ENCODE peak calls at places on chromosomes 7 and 10, in eight cellular contexts. K, N, H, D, B, A, P and S are unnamed samples.

GRCh38 chr10:93629636-93630291 is 17.4 kb downstream of the PDE6C start:
- DNase-seq in K (no peak), N (no peak), H (no peak), D (no peak), B (no peak), A (no peak), P (no peak), S (no peak)

GRCh38 chr10:681670-682318 is 7.7 kb downstream of the DIP2C start:
- DNase-seq in K (no peak), N (no peak), H (no peak), D (no peak), B (peak), A (no peak), P (no peak), S (no peak)

GRCh38 chr7:142855756-142856564 is 1.1 kb downstream of the EPHB6 start:
- DNase-seq in K (no peak), N (no peak), H (no peak), D (no peak), B (no peak), A (no peak), P (no peak), S (no peak)

GRCh38 chr10:77156406-77156879 is 481.2 kb downstream of the KCNMA1 start:
- DNase-seq in K (no peak), N (no peak), H (no peak), D (no peak), B (peak), A (no peak), P (no peak), S (no peak)

GRCh38 chr10:56317603-56318002 is 43.5 kb downstream of the ZWINT start:
- DNase-seq in K (no peak), N (no peak), H (no peak), D (no peak), B (no peak), A (no peak), P (no peak), S (no peak)

GRCh38 chr7:142188159-142188558 is 69.7 kb downstream of the PRSS58 start:
- DNase-seq in K (no peak), N (no peak), H (no peak), D (no peak), B (no peak), A (no peak), P (no peak), S (no peak)

GRCh38 chr10:20932606-20933005 is 35.5 kb upstream of the NEBL start:
- DNase-seq in K (no peak), N (no peak), H (no peak), D (no peak), B (no peak), A (no peak), P (no peak), S (no peak)

GRCh38 chr7:120052884-120053382 is 220.0 kb upstream of the KCND2 start:
- DNase-seq in K (peak), N (no peak), H (no peak), D (peak), B (peak), A (no peak), P (no peak), S (no peak)

DNA sequence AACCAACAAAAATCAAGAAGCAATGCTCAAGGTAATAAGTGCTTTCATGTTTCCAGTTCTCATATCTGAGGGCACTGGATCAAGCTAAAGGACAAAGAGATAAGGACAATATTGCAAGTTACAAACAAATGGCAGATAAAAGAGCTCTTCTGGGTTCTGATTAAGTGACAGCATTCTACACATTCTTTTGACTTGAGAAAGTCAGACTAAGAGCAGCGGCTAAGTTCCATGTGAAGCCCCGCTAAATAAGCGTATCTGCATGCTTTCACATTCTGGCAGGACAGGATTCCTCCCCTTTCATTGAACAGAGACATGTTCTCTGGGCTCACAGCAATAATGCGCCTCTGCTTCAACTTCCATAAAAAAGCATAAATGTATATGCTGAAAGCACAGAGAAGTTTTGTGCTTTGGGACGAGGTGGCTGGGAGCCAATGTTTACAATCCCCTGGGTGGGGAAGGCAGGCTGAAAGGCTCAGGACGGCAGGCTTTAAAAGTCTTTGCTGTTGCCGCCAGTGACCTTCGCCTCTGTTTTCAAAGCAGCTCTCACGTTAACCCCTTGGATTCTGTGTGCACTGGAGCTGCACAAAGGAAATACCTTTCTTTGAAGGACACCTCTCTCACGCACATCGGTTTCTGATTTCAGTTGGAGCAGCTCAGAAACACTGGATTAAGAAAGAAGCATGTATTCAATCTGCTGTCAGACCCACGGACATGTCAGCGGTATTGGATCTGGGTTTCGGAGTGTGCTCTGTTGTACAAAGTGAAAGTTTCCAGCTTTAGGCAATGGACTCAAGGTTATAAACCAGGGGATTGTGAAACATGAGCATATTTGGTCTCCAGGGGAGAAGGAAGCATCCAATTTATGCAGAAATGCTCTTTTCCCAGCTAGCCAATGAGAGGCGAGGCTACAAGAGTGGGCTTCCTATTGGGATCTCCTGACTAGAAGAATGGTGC is 105.4 kb upstream of the FAM133B start:
- DNase-seq in K (peak), N (no peak), H (no peak), D (no peak), B (peak), A (peak), P (peak), S (no peak)
- TF ChIP-seq CTCF in K (no peak), N (no peak), H (no peak), D (no peak), B (no peak), A (no peak), P (no peak), S (no peak)

GRCh38 chr10:120480065-120480600 is 23.1 kb downstream of the PLPP4 start:
- DNase-seq in K (no peak), N (no peak), H (no peak), D (no peak), B (no peak), A (no peak), P (peak), S (no peak)
- TF ChIP-seq CTCF in K (no peak), N (peak), H (no peak), D (no peak), B (peak), A (no peak), P (peak), S (no peak)

GRCh38 chr10:70053896-70054641 is 1.4 kb downstream of the MACROH2A2 start:
- DNase-seq in K (no peak), N (no peak), H (no peak), D (no peak), B (no peak), A (peak), P (peak), S (peak)
- TF ChIP-seq CTCF in K (no peak), N (no peak), H (no peak), D (no peak), B (peak), A (peak), P (peak), S (no peak)

GRCh38 chr7:139570119-139570518 is 46.6 kb downstream of the CLEC2L start:
- DNase-seq in K (peak), N (no peak), H (no peak), D (no peak), B (no peak), A (no peak), P (no peak), S (no peak)
- TF ChIP-seq CTCF in K (no peak), N (no peak), H (no peak), D (peak), B (peak), A (no peak), P (peak), S (no peak)

DNA sequence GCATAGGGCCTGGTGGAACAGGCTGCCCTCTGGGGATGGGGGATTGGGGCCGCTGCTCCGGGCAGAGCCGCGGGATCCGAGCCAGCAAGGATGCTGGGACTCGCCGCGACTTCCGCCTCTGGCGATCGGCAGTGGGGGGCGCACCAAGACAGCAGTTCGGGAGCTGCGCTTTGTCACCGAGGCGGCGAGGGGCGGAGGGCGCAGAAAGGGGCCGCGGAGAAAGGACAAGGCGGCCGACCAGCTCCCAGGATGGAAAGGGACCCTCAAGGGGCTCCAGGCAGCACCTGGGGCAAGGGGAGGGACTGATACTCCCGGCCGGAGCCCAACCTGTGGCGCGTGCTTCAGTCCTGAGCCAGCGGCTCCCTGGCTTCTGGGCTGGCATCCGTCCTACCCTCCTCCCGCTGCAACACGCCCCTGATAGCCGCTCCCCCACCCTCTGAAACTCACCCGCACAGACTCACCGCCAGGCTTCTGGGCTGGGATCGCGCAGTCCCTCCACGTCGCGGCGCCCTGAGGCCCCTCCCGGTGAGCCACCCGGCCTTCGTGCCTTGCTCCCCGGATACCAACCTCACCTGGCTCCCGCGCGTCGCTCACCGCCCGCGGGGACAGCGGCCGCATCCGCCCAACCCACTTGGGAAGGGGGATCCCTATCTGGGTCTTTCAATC is 7.1 kb upstream of the EVX1 start:
- DNase-seq in K (no peak), N (no peak), H (no peak), D (no peak), B (no peak), A (peak), P (peak), S (peak)
- TF ChIP-seq CTCF in K (peak), N (peak), H (peak), D (peak), B (peak), A (no peak), P (peak), S (peak)

GRCh38 chr7:45146531-45147379 is 10.8 kb upstream of the RAMP3 start:
- DNase-seq in K (no peak), N (no peak), H (no peak), D (no peak), B (no peak), A (no peak), P (no peak), S (no peak)

GRCh38 chr7:45148653-45148973 is 9.0 kb upstream of the RAMP3 start:
- DNase-seq in K (no peak), N (no peak), H (no peak), D (peak), B (no peak), A (no peak), P (no peak), S (no peak)

GRCh38 chr7:45147858-45148652 is 9.5 kb upstream of the RAMP3 start:
- DNase-seq in K (no peak), N (no peak), H (no peak), D (no peak), B (no peak), A (no peak), P (peak), S (no peak)

GRCh38 chr7:45143616-45144015 is 14.0 kb upstream of the RAMP3 start:
- DNase-seq in K (no peak), N (no peak), H (no peak), D (no peak), B (no peak), A (no peak), P (no peak), S (no peak)

DNA sequence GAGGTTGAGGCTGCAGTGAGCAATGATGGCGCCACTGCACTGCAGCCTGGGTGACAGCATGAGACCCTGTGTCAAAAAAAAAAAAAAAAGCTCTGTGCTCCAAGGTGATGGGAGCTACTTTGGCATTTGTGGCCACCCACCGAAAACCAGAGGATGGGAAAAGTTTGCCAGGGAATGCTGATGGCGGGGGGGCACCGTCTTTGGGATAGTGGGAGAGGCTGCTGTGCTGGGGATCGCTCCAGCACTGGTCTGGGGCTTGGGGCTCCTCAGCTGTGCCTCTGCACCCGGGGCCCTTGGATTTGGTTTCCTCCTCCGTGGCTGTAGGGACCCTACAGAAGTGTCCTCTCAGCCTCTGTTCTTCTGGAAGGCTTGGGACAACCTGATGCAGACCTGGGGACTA is 11.7 kb upstream of the RAMP3 start:
- DNase-seq in K (no peak), N (no peak), H (no peak), D (peak), B (no peak), A (no peak), P (no peak), S (no peak)
- TF ChIP-seq CTCF in K (no peak), N (no peak), H (no peak), D (no peak), B (no peak), A (no peak), P (no peak), S (no peak)